ENCODE peak calls at places on chromosomes 11 and 22, in seven cellular contexts. H is kidney tubule cell; X is B cell; F is cardiac septum; C is stimulated activated CD8-positive, alpha-beta memory T cell treated with anti-CD3 and anti-CD28 coated beads, Interleukin-15, amount 100 ng/mL, for 1 hour; B is HFF-Myc; S is amniotic stem cell. A is an unnamed sample.

GRCh38 chr11:64911142-64911541 is 5.9 kb downstream of the ATG2A start:
- DNase-seq in H (no peak), X (no peak), F (no peak), C (no peak), B (no peak), S (no peak), A (no peak)

GRCh38 chr22:22657712-22658111 is 13.3 kb downstream of the GGTLC2 start:
- DNase-seq in H (no peak), X (no peak), F (no peak), C (no peak), B (no peak), S (no peak), A (no peak)

GRCh38 chr22:48824673-48825651 is 1002.7 kb downstream of the BRD1 start:
- DNase-seq in H (peak), X (no peak), F (no peak), C (no peak), B (no peak), S (no peak), A (no peak)

GRCh38 chr11:42249401-42249800 is 789.9 kb upstream of the LRRC4C start:
- DNase-seq in H (no peak), X (no peak), F (no peak), C (no peak), B (no peak), S (no peak), A (no peak)

GRCh38 chr22:19668748-19669147 is 45.6 kb upstream of the SEPTIN5 start:
- DNase-seq in H (no peak), X (no peak), F (no peak), C (no peak), B (no peak), S (no peak), A (no peak)

GRCh38 chr11:19913236-19913892 is 200.7 kb downstream of the NAV2 start:
- DNase-seq in H (no peak), X (no peak), F (no peak), C (no peak), B (no peak), S (no peak), A (no peak)

GRCh38 chr11:6269994-6270393 is 10.4 kb downstream of the CCKBR start:
- DNase-seq in H (no peak), X (no peak), F (no peak), C (no peak), B (no peak), S (no peak), A (no peak)

GRCh38 chr11:96098511-96099241 is 174.8 kb upstream of the MTMR2 start:
- DNase-seq in H (peak), X (no peak), F (no peak), C (no peak), B (no peak), S (no peak), A (peak)

GRCh38 chr22:19504900-19505734 is 19.1 kb downstream of the CLDN5 start:
- DNase-seq in H (no peak), X (no peak), F (peak), C (no peak), B (no peak), S (no peak), A (no peak)

GRCh38 chr22:21936151-21936778 is 16.4 kb downstream of the PPM1F start:
- DNase-seq in H (no peak), X (peak), F (peak), C (no peak), B (no peak), S (no peak), A (no peak)

GRCh38 chr22:22073769-22074561 is 91.4 kb upstream of the TOP3B start:
- DNase-seq in H (no peak), X (no peak), F (no peak), C (no peak), B (no peak), S (no peak), A (no peak)

GRCh38 chr11:69525516-69526452 is 44.3 kb downstream of the LINC01488 start:
- DNase-seq in H (no peak), X (no peak), F (peak), C (no peak), B (no peak), S (no peak), A (no peak)

GRCh38 chr11:56705784-56706396 is 7.0 kb downstream of the OR9G1 start:
- DNase-seq in H (peak), X (no peak), F (no peak), C (no peak), B (no peak), S (no peak), A (peak)

GRCh38 chr11:66891849-66892660 is 35.2 kb downstream of the LRFN4 start:
- DNase-seq in H (peak), X (no peak), F (no peak), C (no peak), B (peak), S (peak), A (peak)

GRCh38 chr11:132982769-132983168 is 549.5 kb downstream of the OPCML start:
- DNase-seq in H (no peak), X (no peak), F (no peak), C (no peak), B (no peak), S (no peak), A (no peak)

A was measured in mammary epithelial cell.